ENCODE peak calls at places on chromosomes 4 and X, in ten cellular contexts. S, O, K, F, V, Z, L, A, J and H are unnamed samples.

GRCh38 chrX:145405012-145405411 is 157.7 kb downstream of the SPANXN1 start:
- DNase-seq in S (no peak), O (no peak), K (no peak), F (no peak), V (peak; percentile 29), Z (peak; percentile 15), L (peak; percentile 42), A (peak; percentile 8), J (peak; percentile 43), H (no peak)

GRCh38 chr4:148849581-148849980 is 407.4 kb upstream of the NR3C2 start:
- DNase-seq in S (no peak), O (no peak), K (no peak), F (no peak), V (no peak), Z (no peak), L (no peak), A (no peak), J (no peak), H (no peak)

GRCh38 chr4:140286503-140286902 is 86.9 kb upstream of the SCOC start:
- DNase-seq in S (no peak), O (no peak), K (no peak), F (no peak), V (peak; percentile 58), Z (no peak), L (peak; percentile 14), A (no peak), J (no peak), H (no peak)

GRCh38 chr4:10117424-10118354 is 1.1 kb upstream of the WDR1 start:
- DNase-seq in S (no peak), O (peak; percentile 53), K (no peak), F (no peak), V (no peak), Z (no peak), L (no peak), A (peak; percentile 33), J (no peak), H (no peak)

GRCh38 chr4:3250438-3250955 is 1.5 kb downstream of the MSANTD1 start:
- DNase-seq in S (peak; percentile 28), O (no peak), K (no peak), F (no peak), V (peak; percentile 31), Z (no peak), L (no peak), A (no peak), J (no peak), H (no peak)

GRCh38 chr4:180675368-180675675 is 1567.9 kb upstream of the TENM3 start:
- DNase-seq in S (no peak), O (no peak), K (no peak), F (no peak), V (no peak), Z (no peak), L (no peak), A (no peak), J (no peak), H (no peak)

GRCh38 chr4:123093247-123093646 is 170.8 kb upstream of the NUDT6 start:
- DNase-seq in S (no peak), O (no peak), K (no peak), F (no peak), V (no peak), Z (no peak), L (no peak), A (no peak), J (no peak), H (no peak)

GRCh38 chr4:137310156-137310555 is 222.1 kb downstream of the PCDH18 start:
- DNase-seq in S (no peak), O (no peak), K (no peak), F (no peak), V (no peak), Z (peak; percentile 4), L (no peak), A (no peak), J (no peak), H (no peak)

GRCh38 chrX:134460861-134461218 is 875 bp downstream of the HPRT1 start:
- DNase-seq in S (no peak), O (no peak), K (no peak), F (no peak), V (peak; percentile 9), Z (peak; percentile 1), L (peak; percentile 44), A (no peak), J (no peak), H (peak; percentile 12)

GRCh38 chrX:24498181-24498580 is 33.1 kb downstream of the PDK3 start:
- DNase-seq in S (no peak), O (peak; percentile 22), K (no peak), F (no peak), V (no peak), Z (no peak), L (peak; percentile 36), A (no peak), J (peak; percentile 21), H (peak; percentile 73)

GRCh38 chrX:43562372-43562771 is 93.7 kb upstream of the MAOA start:
- DNase-seq in S (no peak), O (no peak), K (no peak), F (no peak), V (no peak), Z (no peak), L (no peak), A (no peak), J (no peak), H (no peak)

GRCh38 chr4:140242357-140243284 is 88.6 kb upstream of the MAML3 start:
- DNase-seq in S (no peak), O (peak; percentile 9), K (no peak), F (no peak), V (no peak), Z (no peak), L (peak; percentile 55), A (no peak), J (no peak), H (no peak)

GRCh38 chr4:168868044-168868855 is 141.8 kb downstream of the CBR4 start:
- DNase-seq in S (no peak), O (no peak), K (no peak), F (no peak), V (no peak), Z (peak; percentile 95), L (no peak), A (peak; percentile 73), J (no peak), H (no peak)

GRCh38 chr4:138521809-138522208 is 279.7 kb upstream of the SLC7A11 start:
- DNase-seq in S (peak; percentile 55), O (no peak), K (no peak), F (no peak), V (no peak), Z (no peak), L (no peak), A (no peak), J (no peak), H (no peak)

GRCh38 chr4:56979674-56980073 is 978 bp downstream of the POLR2B start:
- DNase-seq in S (no peak), O (no peak), K (no peak), F (no peak), V (peak; percentile 6), Z (peak; percentile 19), L (no peak), A (no peak), J (no peak), H (no peak)

GRCh38 chr4:4461850-4462249 is 74.9 kb downstream of the NSG1 start:
- DNase-seq in S (no peak), O (peak; percentile 6), K (no peak), F (no peak), V (peak; percentile 84), Z (no peak), L (peak; percentile 29), A (no peak), J (no peak), H (no peak)

GRCh38 chrX:134171661-134172587 is 65.1 kb upstream of the CCDC160 start:
- DNase-seq in S (no peak), O (peak; percentile 16), K (peak; percentile 1), F (no peak), V (no peak), Z (no peak), L (no peak), A (peak; percentile 20), J (peak; percentile 28), H (no peak)

GRCh38 chr4:80091184-80091583 is 18.2 kb upstream of the ANTXR2 start:
- DNase-seq in S (no peak), O (no peak), K (no peak), F (no peak), V (no peak), Z (peak; percentile 22), L (no peak), A (no peak), J (no peak), H (no peak)

GRCh38 chr4:144090744-144091143 is 49.8 kb downstream of the GYPA start:
- DNase-seq in S (no peak), O (no peak), K (no peak), F (no peak), V (no peak), Z (no peak), L (no peak), A (no peak), J (no peak), H (no peak)

GRCh38 chr4:128284317-128284716 is 3.3 kb downstream of the PGRMC2 start:
- DNase-seq in S (no peak), O (no peak), K (no peak), F (no peak), V (no peak), Z (no peak), L (no peak), A (no peak), J (no peak), H (peak; percentile 8)

GRCh38 chrX:43345166-43345565 is 310.9 kb upstream of the MAOA start:
- DNase-seq in S (no peak), O (no peak), K (no peak), F (no peak), V (no peak), Z (no peak), L (no peak), A (no peak), J (no peak), H (no peak)

GRCh38 chrX:134949271-134949670 is 41.5 kb upstream of the SMIM10 start:
- DNase-seq in S (no peak), O (no peak), K (no peak), F (no peak), V (no peak), Z (peak; percentile 62), L (no peak), A (no peak), J (no peak), H (no peak)

GRCh38 chrX:130861462-130861861 is 41.5 kb downstream of the ENOX2 start:
- DNase-seq in S (no peak), O (no peak), K (no peak), F (no peak), V (peak; percentile 71), Z (no peak), L (no peak), A (no peak), J (no peak), H (no peak)

GRCh38 chrX:22357621-22358020 is 84.9 kb downstream of the CBLL2 start:
- DNase-seq in S (no peak), O (no peak), K (no peak), F (no peak), V (no peak), Z (peak; percentile 52), L (no peak), A (no peak), J (no peak), H (no peak)